ENCODE peak calls at places on chromosomes 16 and 17, in six cellular contexts. J is SK-N-DZ, F is skeletal muscle cell, K is HFFc6, L is erythroblast, D is cortex of kidney. G is an unnamed sample.

GRCh38 chr17:4980644-4981216 is 6.7 kb downstream of the CAMTA2 start:
- DNase-seq in J (peak), F (no peak), K (no peak), L (peak), D (no peak), G (no peak)

GRCh38 chr16:11379420-11379819 is 34.2 kb downstream of the RMI2 start:
- DNase-seq in J (no peak), F (no peak), K (no peak), L (peak), D (no peak), G (no peak)

GRCh38 chr16:50166511-50167500 is 13.7 kb downstream of the TENT4B start:
- DNase-seq in J (no peak), F (no peak), K (no peak), L (peak), D (no peak), G (no peak)

GRCh38 chr16:50547944-50548658 is at the start of gene NKD1:
- DNase-seq in J (peak), F (no peak), K (no peak), L (peak), D (no peak), G (no peak)

GRCh38 chr16:23900480-23901177 is 64.8 kb downstream of the PRKCB start:
- DNase-seq in J (no peak), F (no peak), K (no peak), L (no peak), D (no peak), G (no peak)

GRCh38 chr17:32335647-32336046 is 6.3 kb downstream of the C17orf75 start:
- DNase-seq in J (no peak), F (peak), K (peak), L (no peak), D (no peak), G (peak)

GRCh38 chr16:1048442-1049112 is 24.0 kb upstream of the SSTR5 start:
- DNase-seq in J (peak), F (no peak), K (no peak), L (no peak), D (no peak), G (no peak)

GRCh38 chr16:63975669-63976068 is 1146.2 kb downstream of the CDH11 start:
- DNase-seq in J (no peak), F (no peak), K (no peak), L (no peak), D (no peak), G (no peak)

GRCh38 chr16:3431779-3432219 is 11.5 kb downstream of the ZNF597 start:
- DNase-seq in J (peak), F (no peak), K (no peak), L (peak), D (no peak), G (no peak)

GRCh38 chr17:50055426-50056216 is at the start of gene ITGA3:
- DNase-seq in J (peak), F (peak), K (peak), L (no peak), D (no peak), G (no peak)

GRCh38 chr16:87288753-87289362 is 28.3 kb downstream of the C16orf95 start:
- DNase-seq in J (no peak), F (peak), K (peak), L (no peak), D (no peak), G (peak)

GRCh38 chr17:42179335-42179734 is 1.6 kb downstream of the KCNH4 start:
- DNase-seq in J (no peak), F (no peak), K (no peak), L (no peak), D (no peak), G (no peak)

GRCh38 chr17:65060855-65061254 is 4.3 kb upstream of the GNA13 start:
- DNase-seq in J (no peak), F (no peak), K (no peak), L (no peak), D (no peak), G (no peak)

GRCh38 chr16:2026461-2027023 is at the start of gene NHERF2:
- DNase-seq in J (no peak), F (no peak), K (no peak), L (peak), D (no peak), G (no peak)

GRCh38 chr17:77182773-77183172 is 42.0 kb downstream of the SEC14L1 start:
- DNase-seq in J (no peak), F (no peak), K (no peak), L (no peak), D (no peak), G (no peak)

GRCh38 chr17:81037783-81038733 is 3.1 kb downstream of the BAIAP2 start:
- DNase-seq in J (no peak), F (no peak), K (no peak), L (no peak), D (no peak), G (no peak)